ENCODE peak calls at places on chromosomes 6 and 20, in seven cellular contexts. T is activated T-cell treated with anti-CD3 and anti-CD28 coated beads for 1 hour; R is activated naive CD4-positive, alpha-beta T cell treated with anti-CD3 and anti-CD28 coated beads, Interleukin-2, amount 50 U/mL, for 72 hours; F is GM10248; G is Daoy; E is SK-N-MC; M is H4. U is an unnamed sample.
A peak's percentile ranks its signal among the peaks of the same experiment; 100 is the strongest.

GRCh38 chr6:25173951-25174474 is 105.2 kb upstream of the CARMIL1 start:
- DNase-seq in R (no peak), G (peak; percentile 86), T (no peak), F (no peak), M (peak; percentile 79), E (peak; percentile 72), U (peak; percentile 98)

GRCh38 chr6:124670801-124671200 is 291.4 kb upstream of the RNF217 start:
- DNase-seq in G (no peak), R (no peak), M (no peak), E (no peak), F (no peak), T (no peak), U (no peak)

GRCh38 chr6:98636941-98637340 is 197.4 kb upstream of the POU3F2 start:
- DNase-seq in G (no peak), F (no peak), R (no peak), E (no peak), T (no peak), M (no peak), U (no peak)

GRCh38 chr20:36091561-36092423 is 62.7 kb upstream of the EPB41L1 start:
- DNase-seq in E (no peak), G (no peak), R (no peak), M (no peak), T (no peak), F (no peak), U (no peak)

GRCh38 chr6:55869731-55870130 is 5.7 kb downstream of the BMP5 start:
- DNase-seq in R (no peak), M (no peak), T (no peak), F (no peak), E (peak; percentile 50), G (peak; percentile 17), U (no peak)

GRCh38 chr6:52603000-52603795 is 26.3 kb upstream of the TRAM2 start:
- DNase-seq in T (no peak), E (no peak), F (no peak), R (no peak), M (peak; percentile 43), G (peak; percentile 84), U (peak; percentile 88)

GRCh38 chr6:159044899-159045727 is at the start of gene TAGAP:
- DNase-seq in F (peak; percentile 82), T (peak; percentile 77), G (no peak), E (no peak), M (no peak), R (peak; percentile 78), U (no peak)

GRCh38 chr6:66496659-66497058 is 789.6 kb upstream of the EYS start:
- DNase-seq in F (no peak), T (no peak), G (no peak), R (no peak), M (peak; percentile 63), E (no peak), U (peak; percentile 15)

GRCh38 chr6:139944976-139945375 is 570.5 kb upstream of the CITED2 start:
- DNase-seq in F (no peak), G (no peak), M (no peak), T (no peak), R (no peak), E (no peak), U (no peak)

GRCh38 chr6:166417285-166417691 is 34.5 kb upstream of the MPC1 start:
- DNase-seq in G (no peak), T (peak; percentile 35), R (peak; percentile 43), M (peak; percentile 14), F (no peak), E (no peak), U (peak; percentile 16)

GRCh38 chr6:28824793-28825731 is 98.7 kb downstream of the TRIM27 start:
- DNase-seq in E (no peak), F (no peak), M (no peak), R (no peak), G (peak; percentile 48), T (no peak), U (no peak)

GRCh38 chr20:20938131-20938530 is 168.0 kb downstream of the LINC00237 start:
- DNase-seq in M (no peak), G (no peak), F (no peak), R (no peak), T (no peak), E (no peak), U (no peak)

GRCh38 chr6:125810435-125810834 is 19.7 kb downstream of the NCOA7 start:
- DNase-seq in F (no peak), R (no peak), G (no peak), M (no peak), E (no peak), T (no peak), U (no peak)

GRCh38 chr6:103085801-103086200 is 1692.3 kb downstream of the GRIK2 start:
- DNase-seq in T (no peak), F (no peak), E (no peak), M (no peak), G (no peak), R (no peak), U (no peak)

GRCh38 chr6:15457121-15457646 is 205.6 kb downstream of the DTNBP1 start:
- DNase-seq in E (no peak), R (no peak), F (no peak), M (no peak), T (no peak), G (no peak), U (no peak)

GRCh38 chr6:137904822-137905617 is 38.0 kb downstream of the TNFAIP3 start:
- DNase-seq in R (peak; percentile 66), M (no peak), F (no peak), E (no peak), G (peak; percentile 58), T (peak; percentile 48), U (no peak)

GRCh38 chr6:134619789-134620188 is 301.9 kb upstream of the SGK1 start:
- DNase-seq in M (peak; percentile 14), T (no peak), R (no peak), E (no peak), F (no peak), G (peak; percentile 71), U (peak; percentile 56)

GRCh38 chr20:46210672-46211330 is 92.7 kb downstream of the CD40 start:
- DNase-seq in G (no peak), M (no peak), E (no peak), T (no peak), R (no peak), F (no peak), U (no peak)

GRCh38 chr6:68343901-68344300 is 291.2 kb upstream of the ADGRB3 start:
- DNase-seq in T (no peak), R (no peak), M (peak; percentile 79), G (no peak), E (peak; percentile 57), F (no peak), U (peak; percentile 71)

GRCh38 chr20:703426-703825 is 27.8 kb upstream of the SCRT2 start:
- DNase-seq in E (no peak), T (no peak), F (no peak), G (no peak), R (no peak), M (no peak), U (no peak)

GRCh38 chr6:7615611-7616383 is 25.8 kb downstream of the SNRNP48 start:
- DNase-seq in G (peak; percentile 53), M (peak; percentile 44), R (peak; percentile 42), T (no peak), F (peak; percentile 56), E (peak; percentile 66), U (peak; percentile 56)

GRCh38 chr6:111759413-111759835 is 113.8 kb downstream of the FYN start:
- DNase-seq in R (no peak), E (no peak), M (no peak), T (no peak), G (no peak), F (no peak), U (no peak)

GRCh38 chr6:37671061-37671460 is 26.6 kb downstream of the MDGA1 start:
- DNase-seq in R (no peak), G (no peak), M (no peak), T (no peak), F (no peak), E (no peak), U (no peak)

GRCh38 chr20:59010321-59010994 is 3.4 kb upstream of the CTSZ start:
- DNase-seq in G (peak; percentile 80), R (no peak), E (no peak), M (peak; percentile 75), T (no peak), F (no peak), U (peak; percentile 30)

GRCh38 chr6:41568585-41569384 is 22.6 kb downstream of the FOXP4 start:
- DNase-seq in G (no peak), R (no peak), F (no peak), M (no peak), T (no peak), E (no peak), U (no peak)

GRCh38 chr6:87897581-87898147 is 150.0 kb upstream of the SPACA1 start:
- DNase-seq in M (no peak), R (no peak), G (no peak), E (no peak), T (no peak), F (no peak), U (no peak)

GRCh38 chr6:158765509-158766068 is 53.6 kb downstream of the EZR start:
- DNase-seq in T (no peak), G (no peak), R (no peak), E (no peak), F (no peak), M (no peak), U (no peak)

GRCh38 chr20:51388227-51388626 is 154.3 kb downstream of the NFATC2 start:
- DNase-seq in R (no peak), G (no peak), T (no peak), M (no peak), F (no peak), E (no peak), U (peak; percentile 77)

GRCh38 chr6:17297261-17298080 is 16.3 kb downstream of the RBM24 start:
- DNase-seq in R (no peak), M (no peak), T (no peak), E (no peak), G (no peak), F (no peak), U (no peak)

GRCh38 chr6:17885079-17885478 is 102.4 kb downstream of the KIF13A start:
- DNase-seq in F (no peak), E (no peak), T (no peak), R (peak; percentile 17), G (no peak), M (no peak), U (no peak)

GRCh38 chr6:42113929-42114636 is 28.3 kb downstream of the C6orf132 start:
- DNase-seq in G (peak; percentile 71), F (no peak), T (no peak), R (no peak), M (no peak), E (no peak), U (peak; percentile 51)

GRCh38 chr6:112839525-112839961 is 492.4 kb downstream of the RFPL4B start:
- DNase-seq in M (peak; percentile 4), E (peak; percentile 99), F (no peak), G (peak; percentile 42), T (no peak), R (no peak), U (peak; percentile 52)

GRCh38 chr6:146950351-146950835 is 253.8 kb upstream of the STXBP5 start:
- DNase-seq in F (peak; percentile 7), R (peak; percentile 6), M (no peak), G (peak; percentile 20), E (no peak), T (no peak), U (peak; percentile 6)

GRCh38 chr6:100657678-100658330 is 193.1 kb upstream of the SIM1 start:
- DNase-seq in G (no peak), F (no peak), T (no peak), R (no peak), M (peak; percentile 10), E (no peak), U (peak; percentile 15)

GRCh38 chr6:17677602-17678001 is 29.1 kb downstream of the NUP153 start:
- DNase-seq in F (no peak), T (no peak), G (no peak), M (no peak), R (no peak), E (no peak), U (no peak)

GRCh38 chr6:14804444-14805210 is 441.2 kb upstream of the JARID2 start:
- DNase-seq in E (no peak), M (peak; percentile 73), F (no peak), G (peak; percentile 77), R (no peak), T (no peak), U (peak; percentile 38)

GRCh38 chr20:23161968-23162696 is 76.0 kb upstream of the CD93 start:
- DNase-seq in E (peak; percentile 34), R (no peak), G (peak; percentile 70), M (no peak), T (no peak), F (no peak), U (no peak)

GRCh38 chr6:75936682-75937081 is 135.8 kb downstream of the IMPG1 start:
- DNase-seq in T (no peak), M (no peak), E (no peak), G (no peak), F (no peak), R (no peak), U (no peak)